ENCODE peak calls at places on chromosomes 12 and 14, in four cellular contexts. One of them, this sample, is unnamed.

GRCh38 chr12:51333536-51333935 is 9.6 kb upstream of the BIN2 start:
- DNase-seq in AG04449: no peak
- DNase-seq in fibroblast of pulmonary artery: no peak
- DNase-seq in dorsolateral prefrontal cortex: no peak
- DNase-seq in this sample: no peak

GRCh38 chr12:67942704-67943103 is 46.5 kb upstream of the IFNG-AS1 start:
- DNase-seq in fibroblast of pulmonary artery: no peak
- DNase-seq in dorsolateral prefrontal cortex: no peak
- DNase-seq in AG04449: no peak
- DNase-seq in this sample: no peak

GRCh38 chr14:91233936-91234790 is 10.3 kb downstream of the GPR68 start:
- DNase-seq in fibroblast of pulmonary artery: no peak
- DNase-seq in AG04449: no peak
- DNase-seq in dorsolateral prefrontal cortex: no peak
- DNase-seq in this sample: no peak

GRCh38 chr12:68358532-68359485 is 26.6 kb upstream of the MDM1 start:
- DNase-seq in dorsolateral prefrontal cortex: no peak
- DNase-seq in fibroblast of pulmonary artery: peak
- DNase-seq in AG04449: peak
- DNase-seq in this sample: peak

GRCh38 chr12:17793854-17794253 is 296.1 kb downstream of the RERGL start:
- DNase-seq in dorsolateral prefrontal cortex: no peak
- DNase-seq in AG04449: no peak
- DNase-seq in fibroblast of pulmonary artery: no peak
- DNase-seq in this sample: peak

GRCh38 chr14:24710403-24711063 is 76.5 kb upstream of the GZMB start:
- DNase-seq in fibroblast of pulmonary artery: peak
- DNase-seq in AG04449: peak
- DNase-seq in dorsolateral prefrontal cortex: peak
- DNase-seq in this sample: peak

GRCh38 chr12:100706029-100706428 is 88.5 kb upstream of the ANO4 start:
- DNase-seq in AG04449: peak
- DNase-seq in fibroblast of pulmonary artery: peak
- DNase-seq in dorsolateral prefrontal cortex: no peak
- DNase-seq in this sample: peak

GRCh38 chr12:71010143-71010479 is 89.6 kb upstream of the PTPRR start:
- DNase-seq in dorsolateral prefrontal cortex: no peak
- DNase-seq in AG04449: no peak
- DNase-seq in fibroblast of pulmonary artery: no peak
- DNase-seq in this sample: peak

GRCh38 chr14:52609445-52610044 is 56.9 kb downstream of the GPR137C start:
- DNase-seq in fibroblast of pulmonary artery: no peak
- DNase-seq in AG04449: no peak
- DNase-seq in dorsolateral prefrontal cortex: no peak
- DNase-seq in this sample: no peak

GRCh38 chr12:49872781-49873181 is 29.9 kb upstream of the BCDIN3D start:
- DNase-seq in dorsolateral prefrontal cortex: peak
- DNase-seq in fibroblast of pulmonary artery: peak
- DNase-seq in AG04449: no peak
- DNase-seq in this sample: peak

GRCh38 chr14:94451091-94451751 is 1.4 kb downstream of the SERPINA11 start:
- DNase-seq in fibroblast of pulmonary artery: no peak
- DNase-seq in AG04449: no peak
- DNase-seq in dorsolateral prefrontal cortex: no peak
- DNase-seq in this sample: no peak

GRCh38 chr12:6950401-6950801 is 755 bp upstream of the PTPN6 start:
- DNase-seq in AG04449: no peak
- DNase-seq in fibroblast of pulmonary artery: no peak
- DNase-seq in dorsolateral prefrontal cortex: no peak
- DNase-seq in this sample: no peak

GRCh38 chr14:91108941-91109611 is 4.8 kb upstream of the DGLUCY start:
- DNase-seq in fibroblast of pulmonary artery: peak
- DNase-seq in AG04449: no peak
- DNase-seq in dorsolateral prefrontal cortex: no peak
- DNase-seq in this sample: peak

GRCh38 chr14:60061371-60061770 is 30.4 kb upstream of the PCNX4 start:
- DNase-seq in AG04449: no peak
- DNase-seq in fibroblast of pulmonary artery: peak
- DNase-seq in dorsolateral prefrontal cortex: no peak
- DNase-seq in this sample: peak

GRCh38 chr14:103724116-103724515 is 8.5 kb downstream of the ZFYVE21 start:
- DNase-seq in dorsolateral prefrontal cortex: peak
- DNase-seq in fibroblast of pulmonary artery: peak
- DNase-seq in AG04449: no peak
- DNase-seq in this sample: no peak

GRCh38 chr14:71418591-71419245 is 511.5 kb downstream of the PCNX1 start:
- DNase-seq in fibroblast of pulmonary artery: no peak
- DNase-seq in dorsolateral prefrontal cortex: no peak
- DNase-seq in AG04449: no peak
- DNase-seq in this sample: no peak

GRCh38 chr12:89709994-89710872 is 1.6 kb upstream of the ATP2B1 start:
- DNase-seq in dorsolateral prefrontal cortex: peak
- DNase-seq in fibroblast of pulmonary artery: peak
- DNase-seq in AG04449: no peak
- DNase-seq in this sample: peak

GRCh38 chr12:26121323-26121740 is 3.5 kb downstream of the BHLHE41 start:
- DNase-seq in dorsolateral prefrontal cortex: no peak
- DNase-seq in AG04449: no peak
- DNase-seq in fibroblast of pulmonary artery: no peak
- DNase-seq in this sample: no peak
- H3K4me3 ChIP-seq in dorsolateral prefrontal cortex: peak
- H3K4me3 ChIP-seq in AG04449: no peak
- H3K4me3 ChIP-seq in fibroblast of pulmonary artery: no peak
- H3K4me3 ChIP-seq in this sample: no peak

GRCh38 chr12:124567035-124567672 is at the start of gene NCOR2:
- DNase-seq in dorsolateral prefrontal cortex: no peak
- DNase-seq in fibroblast of pulmonary artery: no peak
- DNase-seq in AG04449: no peak
- DNase-seq in this sample: peak

GRCh38 chr12:124567673-124568373 is 411 bp upstream of the NCOR2 start:
- DNase-seq in fibroblast of pulmonary artery: peak
- DNase-seq in dorsolateral prefrontal cortex: peak
- DNase-seq in AG04449: peak
- DNase-seq in this sample: peak

GRCh38 chr12:124565656-124566180 is 1.7 kb downstream of the NCOR2 start:
- DNase-seq in AG04449: no peak
- DNase-seq in dorsolateral prefrontal cortex: no peak
- DNase-seq in fibroblast of pulmonary artery: no peak
- DNase-seq in this sample: no peak

GRCh38 chr12:124565071-124565491 is 2.3 kb downstream of the NCOR2 start:
- DNase-seq in fibroblast of pulmonary artery: no peak
- DNase-seq in dorsolateral prefrontal cortex: peak
- DNase-seq in AG04449: no peak
- DNase-seq in this sample: peak

GRCh38 chr12:124566181-124567034 is 1.0 kb downstream of the NCOR2 start:
- DNase-seq in dorsolateral prefrontal cortex: peak
- DNase-seq in AG04449: no peak
- DNase-seq in fibroblast of pulmonary artery: peak
- DNase-seq in this sample: peak
- TF ChIP-seq CTCF in dorsolateral prefrontal cortex: peak
- TF ChIP-seq CTCF in AG04449: no peak
- TF ChIP-seq CTCF in fibroblast of pulmonary artery: no peak
- TF ChIP-seq CTCF in this sample: no peak

GRCh38 chr12:25058619-25059018 is 109.7 kb upstream of the BCAT1 start:
- DNase-seq in dorsolateral prefrontal cortex: no peak
- DNase-seq in fibroblast of pulmonary artery: no peak
- DNase-seq in AG04449: no peak
- DNase-seq in this sample: no peak
- H3K4me3 ChIP-seq in dorsolateral prefrontal cortex: no peak
- H3K4me3 ChIP-seq in fibroblast of pulmonary artery: no peak
- H3K4me3 ChIP-seq in AG04449: no peak
- H3K4me3 ChIP-seq in this sample: no peak

GRCh38 chr14:69574954-69575295 is 254 bp upstream of the CCDC177 start:
- DNase-seq in fibroblast of pulmonary artery: no peak
- DNase-seq in AG04449: no peak
- DNase-seq in dorsolateral prefrontal cortex: no peak
- DNase-seq in this sample: no peak
- TF ChIP-seq CTCF in fibroblast of pulmonary artery: no peak
- TF ChIP-seq CTCF in AG04449: no peak
- TF ChIP-seq CTCF in dorsolateral prefrontal cortex: peak
- TF ChIP-seq CTCF in this sample: no peak

GRCh38 chr12:75727577-75727976 is 216.2 kb upstream of the KRR1 start:
- DNase-seq in fibroblast of pulmonary artery: no peak
- DNase-seq in dorsolateral prefrontal cortex: no peak
- DNase-seq in AG04449: no peak
- DNase-seq in this sample: no peak

GRCh38 chr12:75724913-75725312 is 213.5 kb upstream of the KRR1 start:
- DNase-seq in dorsolateral prefrontal cortex: no peak
- DNase-seq in AG04449: no peak
- DNase-seq in fibroblast of pulmonary artery: peak
- DNase-seq in this sample: peak

GRCh38 chr12:75722714-75723200 is 211.3 kb upstream of the KRR1 start:
- DNase-seq in AG04449: no peak
- DNase-seq in dorsolateral prefrontal cortex: no peak
- DNase-seq in fibroblast of pulmonary artery: peak
- DNase-seq in this sample: peak

GRCh38 chr12:75728826-75729225 is 217.4 kb upstream of the KRR1 start:
- DNase-seq in AG04449: no peak
- DNase-seq in fibroblast of pulmonary artery: no peak
- DNase-seq in dorsolateral prefrontal cortex: no peak
- DNase-seq in this sample: no peak

DNA sequence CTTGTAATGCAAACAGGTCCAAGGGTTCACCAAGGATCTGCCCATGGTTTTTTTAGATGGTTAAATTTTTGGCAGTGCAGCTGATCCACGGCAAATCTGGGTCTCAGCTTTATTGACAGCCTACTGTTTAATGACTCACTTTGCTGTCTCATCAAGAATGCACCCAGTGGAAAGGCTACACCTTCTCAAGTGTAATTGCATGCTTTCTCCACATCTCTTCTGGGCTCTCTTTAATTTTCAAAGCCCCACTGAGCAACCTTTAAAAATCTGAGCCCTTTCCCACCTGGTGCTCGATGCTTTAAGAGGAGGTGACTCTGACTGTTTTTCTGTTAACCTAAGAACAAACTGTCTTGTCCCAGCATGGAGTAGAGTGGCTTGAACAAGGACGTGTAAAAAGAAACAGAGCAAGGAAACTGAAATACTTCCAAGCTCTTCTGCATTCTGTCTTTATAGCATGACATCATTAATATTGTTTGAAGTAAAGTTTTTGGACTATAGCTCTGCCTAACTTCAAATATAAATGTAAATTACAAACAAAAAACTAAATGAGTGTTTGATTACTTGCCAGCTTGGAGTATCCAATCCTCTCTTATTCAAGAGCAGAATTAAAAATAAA is 214.2 kb upstream of the KRR1 start:
- DNase-seq in fibroblast of pulmonary artery: peak
- DNase-seq in dorsolateral prefrontal cortex: no peak
- DNase-seq in AG04449: no peak
- DNase-seq in this sample: peak
- H3K4me3 ChIP-seq in fibroblast of pulmonary artery: no peak
- H3K4me3 ChIP-seq in dorsolateral prefrontal cortex: no peak
- H3K4me3 ChIP-seq in AG04449: no peak
- H3K4me3 ChIP-seq in this sample: no peak

GRCh38 chr12:93766802-93767523 is 89.8 kb downstream of the CRADD start:
- DNase-seq in dorsolateral prefrontal cortex: no peak
- DNase-seq in fibroblast of pulmonary artery: peak
- DNase-seq in AG04449: no peak
- DNase-seq in this sample: peak
- TF ChIP-seq CTCF in dorsolateral prefrontal cortex: peak
- TF ChIP-seq CTCF in fibroblast of pulmonary artery: peak
- TF ChIP-seq CTCF in AG04449: peak
- TF ChIP-seq CTCF in this sample: peak

DNA sequence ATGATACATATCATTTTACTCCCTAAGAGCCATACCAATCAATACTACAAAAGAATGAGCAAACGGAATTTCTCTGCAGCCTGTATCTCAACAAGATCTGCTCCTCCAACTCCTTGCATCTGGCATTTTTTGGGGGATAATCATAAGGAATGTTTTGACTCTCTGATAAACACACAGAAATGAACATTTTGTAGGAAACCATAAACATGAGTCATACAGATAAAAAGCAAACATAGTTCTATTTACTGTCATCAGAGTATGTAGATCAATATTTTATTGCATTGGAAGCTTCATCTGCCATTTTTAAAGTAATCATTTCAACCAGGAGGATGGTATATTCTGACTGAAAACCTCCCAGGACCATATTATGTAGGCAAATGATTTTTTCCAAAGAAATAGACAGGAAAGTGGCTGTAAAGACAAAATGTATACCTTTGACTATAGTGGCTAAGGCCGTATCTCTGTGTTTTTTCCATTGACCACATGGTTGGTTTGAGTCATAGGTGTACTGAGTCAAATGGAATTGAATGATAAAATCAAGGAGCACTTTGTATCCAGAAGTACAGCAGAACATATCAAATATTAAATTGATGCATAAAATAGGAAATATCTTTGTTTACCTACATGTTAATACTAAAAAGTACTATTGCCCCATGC is 32.4 kb upstream of the CD69 start:
- DNase-seq in dorsolateral prefrontal cortex: no peak
- DNase-seq in AG04449: no peak
- DNase-seq in fibroblast of pulmonary artery: peak
- DNase-seq in this sample: peak
- H3K4me3 ChIP-seq in dorsolateral prefrontal cortex: no peak
- H3K4me3 ChIP-seq in AG04449: no peak
- H3K4me3 ChIP-seq in fibroblast of pulmonary artery: no peak
- H3K4me3 ChIP-seq in this sample: no peak